ENCODE peak calls at places on chromosomes 2 and 18, in eight cellular contexts. One of them, this sample, is unnamed.

GRCh38 chr2:227267406-227268115 is 57.5 kb upstream of the MFF start:
- DNase-seq in NCI-H345: no peak
- DNase-seq in Calu3: no peak
- DNase-seq in activated effector memory CD4-positive, alpha-beta T cell treated with anti-CD3 and anti-CD28 coated beads, Interleukin-2, amount 50 U/mL, for 16 hours: no peak
- DNase-seq in sigmoid colon: no peak
- DNase-seq in H7: no peak
- DNase-seq in BE2C: no peak
- DNase-seq in activated CD8-positive, alpha-beta memory T cell treated with anti-CD3 and anti-CD28 coated beads, Interleukin-2, amount 10 ng/mL, durations not matched to agents 7 days and 5 days: no peak
- DNase-seq in this sample: no peak

GRCh38 chr18:77749189-77749588 is 499.5 kb downstream of the GALR1 start:
- DNase-seq in H7: peak; percentile 74
- DNase-seq in activated CD8-positive, alpha-beta memory T cell treated with anti-CD3 and anti-CD28 coated beads, Interleukin-2, amount 10 ng/mL, durations not matched to agents 7 days and 5 days: no peak
- DNase-seq in activated effector memory CD4-positive, alpha-beta T cell treated with anti-CD3 and anti-CD28 coated beads, Interleukin-2, amount 50 U/mL, for 16 hours: no peak
- DNase-seq in sigmoid colon: no peak
- DNase-seq in NCI-H345: no peak
- DNase-seq in BE2C: peak; percentile 22
- DNase-seq in Calu3: no peak
- DNase-seq in this sample: no peak

GRCh38 chr2:126664639-126665038 is 8.7 kb downstream of the GYPC start:
- DNase-seq in H7: peak; percentile 12
- DNase-seq in Calu3: no peak
- DNase-seq in NCI-H345: no peak
- DNase-seq in BE2C: no peak
- DNase-seq in sigmoid colon: no peak
- DNase-seq in activated CD8-positive, alpha-beta memory T cell treated with anti-CD3 and anti-CD28 coated beads, Interleukin-2, amount 10 ng/mL, durations not matched to agents 7 days and 5 days: no peak
- DNase-seq in activated effector memory CD4-positive, alpha-beta T cell treated with anti-CD3 and anti-CD28 coated beads, Interleukin-2, amount 50 U/mL, for 16 hours: no peak
- DNase-seq in this sample: no peak

GRCh38 chr2:152493417-152493816 is 158.4 kb downstream of the FMNL2 start:
- DNase-seq in BE2C: no peak
- DNase-seq in sigmoid colon: no peak
- DNase-seq in NCI-H345: no peak
- DNase-seq in H7: peak; percentile 7
- DNase-seq in activated effector memory CD4-positive, alpha-beta T cell treated with anti-CD3 and anti-CD28 coated beads, Interleukin-2, amount 50 U/mL, for 16 hours: no peak
- DNase-seq in activated CD8-positive, alpha-beta memory T cell treated with anti-CD3 and anti-CD28 coated beads, Interleukin-2, amount 10 ng/mL, durations not matched to agents 7 days and 5 days: no peak
- DNase-seq in Calu3: no peak
- DNase-seq in this sample: no peak

GRCh38 chr2:201931955-201932354 is 101.7 kb upstream of the FZD7 start:
- DNase-seq in BE2C: no peak
- DNase-seq in activated CD8-positive, alpha-beta memory T cell treated with anti-CD3 and anti-CD28 coated beads, Interleukin-2, amount 10 ng/mL, durations not matched to agents 7 days and 5 days: no peak
- DNase-seq in H7: no peak
- DNase-seq in NCI-H345: no peak
- DNase-seq in sigmoid colon: no peak
- DNase-seq in Calu3: no peak
- DNase-seq in activated effector memory CD4-positive, alpha-beta T cell treated with anti-CD3 and anti-CD28 coated beads, Interleukin-2, amount 50 U/mL, for 16 hours: no peak
- DNase-seq in this sample: no peak

GRCh38 chr2:238596571-238597551 is 170.1 kb downstream of the ASB1 start:
- DNase-seq in activated effector memory CD4-positive, alpha-beta T cell treated with anti-CD3 and anti-CD28 coated beads, Interleukin-2, amount 50 U/mL, for 16 hours: no peak
- DNase-seq in sigmoid colon: peak; percentile 93
- DNase-seq in activated CD8-positive, alpha-beta memory T cell treated with anti-CD3 and anti-CD28 coated beads, Interleukin-2, amount 10 ng/mL, durations not matched to agents 7 days and 5 days: no peak
- DNase-seq in H7: peak; percentile 26
- DNase-seq in Calu3: peak; percentile 43
- DNase-seq in BE2C: no peak
- DNase-seq in NCI-H345: no peak
- DNase-seq in this sample: no peak

GRCh38 chr2:43737097-43737854 is 36.6 kb upstream of the DYNC2LI1 start:
- DNase-seq in NCI-H345: no peak
- DNase-seq in H7: no peak
- DNase-seq in Calu3: no peak
- DNase-seq in activated effector memory CD4-positive, alpha-beta T cell treated with anti-CD3 and anti-CD28 coated beads, Interleukin-2, amount 50 U/mL, for 16 hours: no peak
- DNase-seq in BE2C: no peak
- DNase-seq in sigmoid colon: no peak
- DNase-seq in activated CD8-positive, alpha-beta memory T cell treated with anti-CD3 and anti-CD28 coated beads, Interleukin-2, amount 10 ng/mL, durations not matched to agents 7 days and 5 days: no peak
- DNase-seq in this sample: no peak

GRCh38 chr2:106701134-106701994 is 184.6 kb downstream of the ST6GAL2 start:
- DNase-seq in BE2C: no peak
- DNase-seq in sigmoid colon: no peak
- DNase-seq in Calu3: no peak
- DNase-seq in H7: no peak
- DNase-seq in activated CD8-positive, alpha-beta memory T cell treated with anti-CD3 and anti-CD28 coated beads, Interleukin-2, amount 10 ng/mL, durations not matched to agents 7 days and 5 days: no peak
- DNase-seq in NCI-H345: no peak
- DNase-seq in activated effector memory CD4-positive, alpha-beta T cell treated with anti-CD3 and anti-CD28 coated beads, Interleukin-2, amount 50 U/mL, for 16 hours: no peak
- DNase-seq in this sample: no peak

GRCh38 chr2:226536410-226536809 is 263.2 kb downstream of the IRS1 start:
- DNase-seq in Calu3: no peak
- DNase-seq in sigmoid colon: no peak
- DNase-seq in BE2C: no peak
- DNase-seq in H7: no peak
- DNase-seq in NCI-H345: no peak
- DNase-seq in activated effector memory CD4-positive, alpha-beta T cell treated with anti-CD3 and anti-CD28 coated beads, Interleukin-2, amount 50 U/mL, for 16 hours: no peak
- DNase-seq in activated CD8-positive, alpha-beta memory T cell treated with anti-CD3 and anti-CD28 coated beads, Interleukin-2, amount 10 ng/mL, durations not matched to agents 7 days and 5 days: no peak
- DNase-seq in this sample: no peak

GRCh38 chr2:135875491-135876065 is 665 bp downstream of the MCM6 start:
- DNase-seq in NCI-H345: peak; percentile 34
- DNase-seq in activated effector memory CD4-positive, alpha-beta T cell treated with anti-CD3 and anti-CD28 coated beads, Interleukin-2, amount 50 U/mL, for 16 hours: peak; percentile 91
- DNase-seq in BE2C: peak; percentile 33
- DNase-seq in activated CD8-positive, alpha-beta memory T cell treated with anti-CD3 and anti-CD28 coated beads, Interleukin-2, amount 10 ng/mL, durations not matched to agents 7 days and 5 days: peak; percentile 88
- DNase-seq in Calu3: peak; percentile 50
- DNase-seq in H7: peak; percentile 77
- DNase-seq in sigmoid colon: peak; percentile 73
- DNase-seq in this sample: peak; percentile 36

GRCh38 chr18:1998121-1998520 is 573.2 kb downstream of the METTL4 start:
- DNase-seq in activated effector memory CD4-positive, alpha-beta T cell treated with anti-CD3 and anti-CD28 coated beads, Interleukin-2, amount 50 U/mL, for 16 hours: no peak
- DNase-seq in activated CD8-positive, alpha-beta memory T cell treated with anti-CD3 and anti-CD28 coated beads, Interleukin-2, amount 10 ng/mL, durations not matched to agents 7 days and 5 days: no peak
- DNase-seq in H7: no peak
- DNase-seq in sigmoid colon: no peak
- DNase-seq in NCI-H345: no peak
- DNase-seq in Calu3: no peak
- DNase-seq in BE2C: no peak
- DNase-seq in this sample: no peak

GRCh38 chr2:239178484-239178883 is 222.3 kb downstream of the HDAC4 start:
- DNase-seq in BE2C: peak; percentile 0
- DNase-seq in activated effector memory CD4-positive, alpha-beta T cell treated with anti-CD3 and anti-CD28 coated beads, Interleukin-2, amount 50 U/mL, for 16 hours: peak; percentile 21
- DNase-seq in NCI-H345: no peak
- DNase-seq in activated CD8-positive, alpha-beta memory T cell treated with anti-CD3 and anti-CD28 coated beads, Interleukin-2, amount 10 ng/mL, durations not matched to agents 7 days and 5 days: no peak
- DNase-seq in Calu3: no peak
- DNase-seq in sigmoid colon: peak; percentile 38
- DNase-seq in H7: no peak
- DNase-seq in this sample: no peak

GRCh38 chr18:80239830-80240229 is 7.5 kb downstream of the PARD6G start:
- DNase-seq in activated effector memory CD4-positive, alpha-beta T cell treated with anti-CD3 and anti-CD28 coated beads, Interleukin-2, amount 50 U/mL, for 16 hours: no peak
- DNase-seq in H7: peak; percentile 23
- DNase-seq in Calu3: no peak
- DNase-seq in activated CD8-positive, alpha-beta memory T cell treated with anti-CD3 and anti-CD28 coated beads, Interleukin-2, amount 10 ng/mL, durations not matched to agents 7 days and 5 days: no peak
- DNase-seq in NCI-H345: no peak
- DNase-seq in sigmoid colon: no peak
- DNase-seq in BE2C: no peak
- DNase-seq in this sample: no peak

GRCh38 chr18:3538954-3539617 is 89.1 kb downstream of the TGIF1 start:
- DNase-seq in NCI-H345: no peak
- DNase-seq in H7: no peak
- DNase-seq in sigmoid colon: no peak
- DNase-seq in activated effector memory CD4-positive, alpha-beta T cell treated with anti-CD3 and anti-CD28 coated beads, Interleukin-2, amount 50 U/mL, for 16 hours: no peak
- DNase-seq in Calu3: peak; percentile 28
- DNase-seq in activated CD8-positive, alpha-beta memory T cell treated with anti-CD3 and anti-CD28 coated beads, Interleukin-2, amount 10 ng/mL, durations not matched to agents 7 days and 5 days: no peak
- DNase-seq in BE2C: no peak
- DNase-seq in this sample: no peak

GRCh38 chr2:59804662-59805258 is 748.7 kb downstream of the BCL11A start:
- DNase-seq in Calu3: no peak
- DNase-seq in BE2C: no peak
- DNase-seq in sigmoid colon: no peak
- DNase-seq in NCI-H345: peak; percentile 64
- DNase-seq in activated CD8-positive, alpha-beta memory T cell treated with anti-CD3 and anti-CD28 coated beads, Interleukin-2, amount 10 ng/mL, durations not matched to agents 7 days and 5 days: no peak
- DNase-seq in activated effector memory CD4-positive, alpha-beta T cell treated with anti-CD3 and anti-CD28 coated beads, Interleukin-2, amount 50 U/mL, for 16 hours: no peak
- DNase-seq in H7: no peak
- DNase-seq in this sample: no peak

GRCh38 chr2:161165811-161166210 is 5.6 kb downstream of the TANK start:
- DNase-seq in H7: no peak
- DNase-seq in activated CD8-positive, alpha-beta memory T cell treated with anti-CD3 and anti-CD28 coated beads, Interleukin-2, amount 10 ng/mL, durations not matched to agents 7 days and 5 days: no peak
- DNase-seq in activated effector memory CD4-positive, alpha-beta T cell treated with anti-CD3 and anti-CD28 coated beads, Interleukin-2, amount 50 U/mL, for 16 hours: peak; percentile 48
- DNase-seq in sigmoid colon: no peak
- DNase-seq in Calu3: no peak
- DNase-seq in BE2C: no peak
- DNase-seq in NCI-H345: no peak
- DNase-seq in this sample: no peak

GRCh38 chr2:217804786-217805678 is 197.8 kb downstream of the TNS1 start:
- DNase-seq in activated CD8-positive, alpha-beta memory T cell treated with anti-CD3 and anti-CD28 coated beads, Interleukin-2, amount 10 ng/mL, durations not matched to agents 7 days and 5 days: no peak
- DNase-seq in activated effector memory CD4-positive, alpha-beta T cell treated with anti-CD3 and anti-CD28 coated beads, Interleukin-2, amount 50 U/mL, for 16 hours: no peak
- DNase-seq in H7: no peak
- DNase-seq in Calu3: no peak
- DNase-seq in NCI-H345: no peak
- DNase-seq in sigmoid colon: peak; percentile 62
- DNase-seq in BE2C: no peak
- DNase-seq in this sample: no peak

GRCh38 chr2:167820488-167820887 is 426.9 kb downstream of the STK39 start:
- DNase-seq in BE2C: no peak
- DNase-seq in Calu3: no peak
- DNase-seq in NCI-H345: no peak
- DNase-seq in sigmoid colon: no peak
- DNase-seq in activated effector memory CD4-positive, alpha-beta T cell treated with anti-CD3 and anti-CD28 coated beads, Interleukin-2, amount 50 U/mL, for 16 hours: no peak
- DNase-seq in H7: no peak
- DNase-seq in activated CD8-positive, alpha-beta memory T cell treated with anti-CD3 and anti-CD28 coated beads, Interleukin-2, amount 10 ng/mL, durations not matched to agents 7 days and 5 days: no peak
- DNase-seq in this sample: no peak

GRCh38 chr2:28654981-28655322 is 96.7 kb upstream of the PPP1CB start:
- DNase-seq in activated effector memory CD4-positive, alpha-beta T cell treated with anti-CD3 and anti-CD28 coated beads, Interleukin-2, amount 50 U/mL, for 16 hours: no peak
- DNase-seq in H7: no peak
- DNase-seq in BE2C: no peak
- DNase-seq in sigmoid colon: peak; percentile 30
- DNase-seq in NCI-H345: no peak
- DNase-seq in activated CD8-positive, alpha-beta memory T cell treated with anti-CD3 and anti-CD28 coated beads, Interleukin-2, amount 10 ng/mL, durations not matched to agents 7 days and 5 days: no peak
- DNase-seq in Calu3: no peak
- DNase-seq in this sample: no peak

GRCh38 chr2:151989378-151989777 is 109.5 kb downstream of the CACNB4 start:
- DNase-seq in BE2C: no peak
- DNase-seq in Calu3: no peak
- DNase-seq in H7: no peak
- DNase-seq in sigmoid colon: no peak
- DNase-seq in activated CD8-positive, alpha-beta memory T cell treated with anti-CD3 and anti-CD28 coated beads, Interleukin-2, amount 10 ng/mL, durations not matched to agents 7 days and 5 days: no peak
- DNase-seq in NCI-H345: no peak
- DNase-seq in activated effector memory CD4-positive, alpha-beta T cell treated with anti-CD3 and anti-CD28 coated beads, Interleukin-2, amount 50 U/mL, for 16 hours: no peak
- DNase-seq in this sample: no peak

GRCh38 chr2:196565106-196565505 is 74.4 kb upstream of the CCDC150 start:
- DNase-seq in BE2C: no peak
- DNase-seq in activated CD8-positive, alpha-beta memory T cell treated with anti-CD3 and anti-CD28 coated beads, Interleukin-2, amount 10 ng/mL, durations not matched to agents 7 days and 5 days: no peak
- DNase-seq in activated effector memory CD4-positive, alpha-beta T cell treated with anti-CD3 and anti-CD28 coated beads, Interleukin-2, amount 50 U/mL, for 16 hours: no peak
- DNase-seq in H7: no peak
- DNase-seq in sigmoid colon: no peak
- DNase-seq in Calu3: no peak
- DNase-seq in NCI-H345: no peak
- DNase-seq in this sample: no peak

GRCh38 chr2:149200109-149200520 is 130.3 kb upstream of the LYPD6 start:
- DNase-seq in H7: no peak
- DNase-seq in Calu3: no peak
- DNase-seq in activated effector memory CD4-positive, alpha-beta T cell treated with anti-CD3 and anti-CD28 coated beads, Interleukin-2, amount 50 U/mL, for 16 hours: no peak
- DNase-seq in sigmoid colon: no peak
- DNase-seq in activated CD8-positive, alpha-beta memory T cell treated with anti-CD3 and anti-CD28 coated beads, Interleukin-2, amount 10 ng/mL, durations not matched to agents 7 days and 5 days: no peak
- DNase-seq in BE2C: no peak
- DNase-seq in NCI-H345: no peak
- DNase-seq in this sample: no peak

GRCh38 chr2:220469201-220469600 is 841.8 kb downstream of the SLC4A3 start:
- DNase-seq in activated effector memory CD4-positive, alpha-beta T cell treated with anti-CD3 and anti-CD28 coated beads, Interleukin-2, amount 50 U/mL, for 16 hours: no peak
- DNase-seq in BE2C: no peak
- DNase-seq in activated CD8-positive, alpha-beta memory T cell treated with anti-CD3 and anti-CD28 coated beads, Interleukin-2, amount 10 ng/mL, durations not matched to agents 7 days and 5 days: no peak
- DNase-seq in NCI-H345: no peak
- DNase-seq in sigmoid colon: no peak
- DNase-seq in H7: no peak
- DNase-seq in Calu3: no peak
- DNase-seq in this sample: no peak